ENCODE peak calls at places on chromosomes 11 and 22, in nine cellular contexts. Z is heart right ventricle, P is lung, N is hepatocyte, O is colonic mucosa, F is endothelial cell of umbilical vein, W is left lung, J is neural progenitor cell, A is ovary. E is an unnamed sample. For H3K36me3, the result is how much of the 10 kb centered on the place peaks cover.

GRCh38 chr11:57515332-57516060 is at the start of gene SLC43A1:
- DNase-seq in Z (peak), P (peak), N (peak), O (peak), F (peak), W (peak), J (peak), A (peak), E (no peak)

GRCh38 chr11:131305005-131305404 is 65.4 kb upstream of the NTM start:
- DNase-seq in Z (no peak), P (no peak), N (no peak), O (no peak), F (no peak), W (no peak), J (no peak), A (no peak), E (no peak)

GRCh38 chr11:109071712-109072524 is 350.1 kb upstream of the C11orf87 start:
- DNase-seq in Z (peak), P (no peak), N (no peak), O (no peak), F (no peak), W (no peak), J (no peak), A (no peak), E (peak)

GRCh38 chr11:106842134-106842533 is 176.1 kb downstream of the GUCY1A2 start:
- DNase-seq in Z (no peak), P (no peak), N (no peak), O (no peak), F (no peak), W (no peak), J (no peak), A (no peak), E (no peak)

GRCh38 chr22:19960491-19961200 is 19.0 kb upstream of the TXNRD2 start:
- DNase-seq in Z (no peak), P (no peak), N (no peak), O (no peak), F (no peak), W (no peak), J (no peak), A (no peak), E (no peak)

GRCh38 chr11:122137081-122137793 is 21.2 kb upstream of the BLID start:
- DNase-seq in Z (no peak), P (no peak), N (peak), O (no peak), F (peak), W (no peak), J (no peak), A (no peak), E (peak)

GRCh38 chr11:91947215-91947614 is 277.4 kb upstream of the FAT3 start:
- DNase-seq in Z (no peak), P (no peak), N (no peak), O (no peak), F (peak), W (no peak), J (no peak), A (no peak), E (peak)

GRCh38 chr11:112834277-112834755 is 126.9 kb upstream of the NCAM1 start:
- DNase-seq in Z (peak), P (peak), N (peak), O (no peak), F (no peak), W (no peak), J (no peak), A (no peak), E (no peak)

GRCh38 chr11:107043242-107043991 is 25.1 kb upstream of the GUCY1A2 start:
- DNase-seq in Z (no peak), P (no peak), N (no peak), O (no peak), F (no peak), W (no peak), J (no peak), A (no peak), E (peak)

GRCh38 chr22:25839755-25840154 is 97.8 kb downstream of the MYO18B start:
- DNase-seq in Z (no peak), P (no peak), N (no peak), O (no peak), F (no peak), W (no peak), J (no peak), A (no peak), E (no peak)

GRCh38 chr22:48739348-48740085 is 1088.2 kb downstream of the BRD1 start:
- DNase-seq in Z (no peak), P (no peak), N (no peak), O (no peak), F (no peak), W (no peak), J (no peak), A (no peak), E (no peak)

GRCh38 chr22:28053871-28054621 is 135.0 kb upstream of the PITPNB start:
- DNase-seq in Z (no peak), P (no peak), N (no peak), O (no peak), F (peak), W (no peak), J (no peak), A (no peak), E (no peak)

GRCh38 chr11:70580036-70580805 is 181.9 kb downstream of the CTTN start:
- DNase-seq in Z (no peak), P (no peak), N (peak), O (no peak), F (no peak), W (peak), J (peak), A (no peak), E (no peak)

GRCh38 chr11:19200410-19201201 is 1.2 kb downstream of the CSRP3 start:
- DNase-seq in Z (no peak), P (no peak), N (no peak), O (peak), F (peak), W (peak), J (no peak), A (no peak), E (peak)

GRCh38 chr11:118572914-118573550 is 823 bp downstream of the ARCN1 start:
- DNase-seq in Z (no peak), P (no peak), N (peak), O (peak), F (peak), W (no peak), J (peak), A (no peak), E (peak)

GRCh38 chr11:113574171-113574570 is 99.0 kb upstream of the DRD2 start:
- DNase-seq in Z (no peak), P (no peak), N (no peak), O (no peak), F (no peak), W (no peak), J (peak), A (no peak), E (no peak)

GRCh38 chr11:62555464-62556092 is 9.0 kb upstream of the AHNAK start:
- DNase-seq in Z (no peak), P (no peak), N (peak), O (no peak), F (no peak), W (peak), J (peak), A (no peak), E (no peak)

GRCh38 chr11:27976262-27976661 is 131.7 kb downstream of the KIF18A start:
- DNase-seq in Z (no peak), P (no peak), N (no peak), O (no peak), F (no peak), W (no peak), J (no peak), A (no peak), E (no peak)

GRCh38 chr11:57514538-57515331 is 767 bp downstream of the SLC43A1 start:
- DNase-seq in Z (peak), P (peak), N (peak), O (peak), F (peak), W (peak), J (peak), A (peak), E (no peak)

GRCh38 chr11:17724020-17724908 is 4.9 kb downstream of the MYOD1 start:
- DNase-seq in Z (no peak), P (no peak), N (no peak), O (no peak), F (no peak), W (no peak), J (no peak), A (no peak), E (no peak)

GRCh38 chr22:32411388-32411787 is 659 bp downstream of the RTCB start:
- DNase-seq in Z (no peak), P (no peak), N (peak), O (peak), F (peak), W (no peak), J (peak), A (no peak), E (peak)

GRCh38 chr11:23399995-23400394 is 539.7 kb upstream of the CCDC179 start:
- DNase-seq in Z (no peak), P (peak), N (no peak), O (no peak), F (no peak), W (no peak), J (no peak), A (no peak), E (no peak)

GRCh38 chr11:20164152-20164551 is 3.9 kb upstream of the DBX1 start:
- DNase-seq in Z (no peak), P (no peak), N (no peak), O (no peak), F (no peak), W (no peak), J (peak), A (no peak), E (no peak)

GRCh38 chr22:19060356-19061009 is 61.7 kb downstream of the DGCR2 start:
- DNase-seq in Z (no peak), P (no peak), N (peak), O (no peak), F (no peak), W (no peak), J (no peak), A (no peak), E (peak)

GRCh38 chr22:25062378-25063095 is 110.0 kb downstream of the KIAA1671 start:
- DNase-seq in Z (no peak), P (no peak), N (no peak), O (no peak), F (peak), W (no peak), J (no peak), A (no peak), E (no peak)

GRCh38 chr11:82225502-82225901 is 508.2 kb downstream of the FAM181B start:
- DNase-seq in Z (no peak), P (no peak), N (no peak), O (no peak), F (no peak), W (no peak), J (no peak), A (no peak), E (no peak)

GRCh38 chr22:19051381-19051780 is 70.8 kb downstream of the DGCR2 start:
- DNase-seq in Z (no peak), P (no peak), N (no peak), O (no peak), F (no peak), W (peak), J (no peak), A (no peak), E (no peak)

GRCh38 chr11:114098927-114099326 is 39.4 kb downstream of the ZBTB16 start:
- DNase-seq in Z (no peak), P (no peak), N (no peak), O (no peak), F (no peak), W (no peak), J (no peak), A (no peak), E (no peak)

GRCh38 chr11:47478651-47479329 is 29.9 kb upstream of the RAPSN start:
- DNase-seq in Z (no peak), P (no peak), N (no peak), O (no peak), F (no peak), W (no peak), J (no peak), A (no peak), E (no peak)

GRCh38 chr22:46891382-46891951 is 129.0 kb downstream of the TBC1D22A start:
- DNase-seq in Z (no peak), P (no peak), N (no peak), O (no peak), F (no peak), W (no peak), J (no peak), A (no peak), E (no peak)

GRCh38 chr11:16299390-16299789 is 57.0 kb downstream of the SOX6 start:
- DNase-seq in Z (no peak), P (no peak), N (no peak), O (no peak), F (no peak), W (no peak), J (no peak), A (no peak), E (no peak)

GRCh38 chr22:47245786-47246185 is 483.3 kb downstream of the TBC1D22A start:
- DNase-seq in Z (no peak), P (peak), N (no peak), O (no peak), F (no peak), W (no peak), J (no peak), A (no peak), E (no peak)

GRCh38 chr22:24976442-24977218 is 24.1 kb downstream of the KIAA1671 start:
- DNase-seq in Z (no peak), P (no peak), N (no peak), O (no peak), F (no peak), W (no peak), J (no peak), A (peak), E (peak)

GRCh38 chr11:17575431-17576425 is 28.7 kb downstream of the OTOG start:
- DNase-seq in Z (no peak), P (no peak), N (no peak), O (no peak), F (no peak), W (no peak), J (no peak), A (no peak), E (no peak)

GRCh38 chr22:50600541-50600940 is at the start of gene MAPK8IP2:
- DNase-seq in Z (no peak), P (no peak), N (peak), O (no peak), F (no peak), W (no peak), J (peak), A (peak), E (no peak)

GRCh38 chr22:49186293-49186692 is 641.4 kb downstream of the BRD1 start:
- DNase-seq in Z (no peak), P (no peak), N (no peak), O (no peak), F (no peak), W (no peak), J (no peak), A (no peak), E (no peak)

GRCh38 chr22:40345801-40346177 is 511 bp upstream of the ADSL start:
- DNase-seq in Z (peak), P (peak), N (peak), O (peak), F (no peak), W (peak), J (peak), A (no peak), E (peak)
- H3K4me3 ChIP-seq in Z (peak), P (peak), N (peak), O (peak), F (peak), W (peak), J (peak), A (peak), E (peak)

DNA sequence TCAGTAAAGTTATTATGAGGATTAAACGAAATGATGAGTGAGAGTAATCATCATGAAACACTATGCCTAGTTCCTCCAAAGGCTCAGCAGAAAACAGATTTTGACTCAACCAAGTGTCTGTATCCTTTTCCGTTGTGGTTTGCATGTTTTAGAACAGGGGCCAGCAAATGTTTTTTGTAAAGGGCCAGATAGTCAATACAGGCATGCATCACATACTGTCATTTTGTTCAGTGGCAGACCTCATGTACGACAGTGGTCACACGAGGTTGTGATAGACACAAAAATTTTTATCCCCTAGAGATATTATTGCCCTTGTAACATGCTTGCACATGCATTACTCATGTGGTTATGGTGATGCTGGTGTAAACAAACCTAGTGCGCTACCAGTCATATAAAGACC is 81.9 kb upstream of the SLC25A18 start:
- DNase-seq in Z (no peak), P (no peak), N (no peak), O (no peak), F (no peak), W (no peak), J (no peak), A (no peak), E (no peak)
- TF ChIP-seq CTCF in Z (no peak), P (no peak), N (no peak), O (no peak), F (no peak), W (no peak), J (no peak), A (no peak), E (no peak)

GRCh38 chr11:2399488-2400068 is 972 bp upstream of the TSSC4 start:
- DNase-seq in Z (no peak), P (no peak), N (no peak), O (peak), F (no peak), W (no peak), J (peak), A (peak), E (no peak)

GRCh38 chr11:2400761-2401435 is 348 bp downstream of the TSSC4 start:
- DNase-seq in Z (no peak), P (no peak), N (no peak), O (no peak), F (no peak), W (no peak), J (peak), A (no peak), E (no peak)

GRCh38 chr11:2397005-2397404 is 3.5 kb upstream of the TSSC4 start:
- DNase-seq in Z (no peak), P (no peak), N (no peak), O (no peak), F (no peak), W (no peak), J (no peak), A (no peak), E (no peak)

GRCh38 chr11:2400069-2400760 is at the start of gene TSSC4:
- DNase-seq in Z (peak), P (peak), N (peak), O (peak), F (peak), W (peak), J (peak), A (peak), E (peak)

GRCh38 chr11:2398664-2399355 is 1.7 kb upstream of the TSSC4 start:
- DNase-seq in Z (no peak), P (no peak), N (no peak), O (no peak), F (no peak), W (no peak), J (no peak), A (no peak), E (no peak)
- H3K36me3 ChIP-seq in Z (half or more), P (half or more), N (under half), O (under half), F (under half), W (under half), J (under half), A (under half), E (under half)

DNA sequence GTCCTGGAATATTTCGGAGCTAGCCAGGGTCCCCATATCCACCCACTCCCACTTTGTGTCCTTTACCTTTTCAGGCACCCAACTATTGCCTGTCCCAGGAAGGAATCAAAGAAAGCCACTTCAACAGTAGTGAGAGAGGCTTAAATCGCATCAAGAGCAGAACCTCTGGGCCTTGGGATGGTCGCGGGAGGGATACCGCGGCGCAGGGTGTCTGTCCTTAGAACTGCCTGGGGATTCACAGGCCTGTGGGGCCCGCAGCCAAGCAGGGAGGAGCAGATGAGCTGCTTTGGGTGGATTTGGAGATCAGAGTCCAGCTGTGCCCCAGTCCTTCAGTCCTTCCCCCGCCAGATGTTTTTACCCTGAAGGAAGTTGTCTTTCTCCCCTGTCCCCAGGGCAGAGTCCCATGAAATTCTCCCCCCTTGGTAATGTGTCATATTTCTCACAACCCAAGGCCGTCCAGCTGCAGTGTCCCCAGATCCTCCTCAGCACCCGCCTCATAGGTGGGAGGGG is 13.5 kb downstream of the SLCO2B1 start:
- DNase-seq in Z (no peak), P (no peak), N (peak), O (no peak), F (no peak), W (no peak), J (no peak), A (no peak), E (no peak)
- H3K4me3 ChIP-seq in Z (no peak), P (no peak), N (no peak), O (no peak), F (no peak), W (no peak), J (no peak), A (no peak), E (no peak)

GRCh38 chr22:37784829-37785495 is 22.8 kb upstream of the GCAT start:
- DNase-seq in Z (no peak), P (no peak), N (peak), O (peak), F (no peak), W (peak), J (no peak), A (no peak), E (peak)

GRCh38 chr22:37781434-37782059 is 26.2 kb upstream of the GCAT start:
- DNase-seq in Z (no peak), P (no peak), N (no peak), O (no peak), F (no peak), W (no peak), J (peak), A (peak), E (no peak)

GRCh38 chr22:37777122-37777687 is 30.5 kb upstream of the GCAT start:
- DNase-seq in Z (peak), P (peak), N (peak), O (peak), F (no peak), W (peak), J (no peak), A (peak), E (peak)

GRCh38 chr22:37778370-37779009 is 29.2 kb upstream of the GCAT start:
- DNase-seq in Z (no peak), P (no peak), N (no peak), O (no peak), F (no peak), W (no peak), J (no peak), A (no peak), E (no peak)

DNA sequence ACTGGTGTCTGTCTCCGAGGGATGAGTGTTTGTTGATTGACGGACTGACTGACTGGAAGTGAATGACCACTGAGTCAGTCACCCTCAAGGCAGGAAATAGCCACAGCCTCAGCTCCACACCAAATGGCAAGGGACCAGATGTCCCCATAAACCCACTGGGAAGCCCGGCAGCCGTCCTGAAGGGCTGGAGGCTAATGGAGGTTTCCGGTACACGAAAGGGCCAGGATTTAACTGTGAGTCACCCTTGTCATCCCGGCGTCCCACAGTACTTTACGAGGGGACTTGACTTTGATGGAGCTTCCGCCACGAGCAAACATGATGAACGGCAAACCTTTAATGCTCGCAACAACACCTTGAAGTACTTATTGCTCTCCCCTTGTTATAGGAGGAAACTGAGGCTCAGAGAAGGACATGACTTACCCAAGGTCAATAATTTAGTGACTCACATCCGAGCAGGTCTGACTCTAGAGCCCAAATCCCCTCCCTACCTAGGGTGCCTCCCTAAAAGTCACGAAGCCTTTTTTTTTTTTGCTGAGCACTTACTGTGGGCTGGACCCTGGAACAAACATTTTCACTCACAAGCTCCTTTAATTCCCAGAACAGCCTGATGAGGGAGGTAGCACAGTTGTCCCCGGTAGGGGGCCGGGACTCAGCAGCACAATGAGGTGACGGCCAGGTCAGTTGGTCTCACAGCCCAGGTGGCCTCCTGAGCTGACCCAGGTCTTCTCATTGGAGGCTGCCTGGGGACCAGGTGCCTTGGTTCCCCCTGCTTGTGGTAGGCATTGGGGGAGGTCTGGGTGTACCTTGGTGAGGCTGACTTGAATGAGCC is 25.2 kb upstream of the GCAT start:
- DNase-seq in Z (no peak), P (no peak), N (no peak), O (peak), F (peak), W (no peak), J (no peak), A (no peak), E (peak)
- TF ChIP-seq CTCF in Z (no peak), P (no peak), N (no peak), O (no peak), F (peak), W (no peak), J (no peak), A (no peak), E (no peak)